ENCODE peak calls at places on chromosomes 12 and 14, in eight cellular contexts. U is left ventricle myocardium inferior, L is nephron progenitor cell, A is Caco-2, I is MCF 10A, N is glutamatergic neuron, H is suprapubic skin, V is AG10803. P is an unnamed sample.

GRCh38 chr12:49974231-49974675 is 1.5 kb downstream of the AQP6 start:
- DNase-seq in V (peak; percentile 64), H (no peak), U (peak; percentile 69), I (no peak), N (peak; percentile 77), A (peak; percentile 68), L (peak; percentile 58), P (no peak)

GRCh38 chr14:67815573-67816235 is 686 bp downstream of the ZFYVE26 start:
- DNase-seq in H (no peak), N (no peak), U (no peak), V (peak; percentile 51), A (no peak), I (peak; percentile 4), L (no peak), P (no peak)

GRCh38 chr12:93156091-93156490 is 221.6 kb upstream of the NUDT4 start:
- DNase-seq in I (no peak), N (no peak), H (no peak), L (no peak), U (no peak), A (no peak), V (no peak), P (no peak)

GRCh38 chr14:56491299-56492285 is 88.0 kb upstream of the TMEM260 start:
- DNase-seq in I (peak; percentile 49), U (no peak), H (no peak), V (peak; percentile 34), N (peak; percentile 53), L (peak; percentile 73), A (peak; percentile 71), P (peak; percentile 23)

GRCh38 chr12:99911076-99911475 is 73.7 kb downstream of the ANKS1B start:
- DNase-seq in I (peak; percentile 91), V (peak; percentile 91), A (no peak), U (no peak), H (no peak), N (no peak), L (peak; percentile 4), P (peak; percentile 44)

GRCh38 chr12:34395056-34396005 is 373.0 kb downstream of the ALG10 start:
- DNase-seq in H (peak; percentile 26), V (no peak), L (no peak), U (peak; percentile 1), A (no peak), N (peak; percentile 3), I (no peak), P (no peak)

GRCh38 chr12:98471085-98471484 is 44.3 kb upstream of the TMPO start:
- DNase-seq in V (no peak), A (no peak), N (no peak), I (no peak), H (no peak), U (no peak), L (no peak), P (no peak)

GRCh38 chr12:38268612-38269011 is 48.0 kb upstream of the ALG10B start:
- DNase-seq in L (no peak), N (no peak), U (no peak), V (no peak), H (no peak), A (no peak), I (no peak), P (no peak)

GRCh38 chr12:5096241-5096880 is 52.7 kb downstream of the KCNA5 start:
- DNase-seq in H (no peak), U (no peak), V (peak; percentile 80), L (no peak), A (no peak), I (no peak), N (no peak), P (peak; percentile 9)

GRCh38 chr14:50423529-50423928 is 26.8 kb upstream of the CDKL1 start:
- DNase-seq in A (no peak), V (no peak), I (no peak), L (no peak), N (no peak), U (no peak), H (no peak), P (no peak)

GRCh38 chr12:44759289-44759688 is 116.8 kb downstream of the NELL2 start:
- DNase-seq in H (no peak), A (no peak), N (no peak), I (no peak), V (no peak), U (no peak), L (no peak), P (no peak)

GRCh38 chr12:110742718-110743570 is at the start of gene PPP1CC:
- DNase-seq in U (peak; percentile 94), V (peak; percentile 94), N (peak; percentile 93), A (peak; percentile 93), I (peak; percentile 95), H (peak; percentile 95), L (peak; percentile 94), P (peak; percentile 91)

DNA sequence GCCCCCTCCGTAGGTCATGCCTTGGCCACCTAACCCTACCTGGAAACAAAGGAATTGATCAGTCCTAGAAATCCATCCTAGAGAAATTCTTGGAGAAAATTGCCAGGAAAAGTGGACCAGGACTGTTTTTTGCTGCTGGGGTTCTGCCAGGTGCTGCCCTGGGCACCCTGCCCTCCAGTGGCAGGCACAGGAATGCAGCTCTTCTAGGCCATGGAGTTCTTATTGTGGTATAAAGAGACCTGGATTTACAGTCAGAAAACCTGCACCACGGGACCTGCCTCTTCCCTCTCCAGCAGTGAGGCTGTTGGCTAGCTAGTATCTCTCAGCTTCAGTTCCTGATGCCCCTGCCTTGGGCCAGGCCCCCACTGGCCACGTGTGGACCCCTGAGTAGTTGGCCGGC is 59.7 kb downstream of the SLC24A4 start:
- DNase-seq in I (peak; percentile 31), A (peak; percentile 7), L (no peak), H (no peak), V (no peak), U (no peak), N (no peak), P (peak; percentile 36)
- TF ChIP-seq CTCF in I (peak; percentile 24), A (peak; percentile 23), L (peak; percentile 17), H (peak; percentile 12), V (peak; percentile 43), U (peak; percentile 61), N (no peak), P (no peak)

DNA sequence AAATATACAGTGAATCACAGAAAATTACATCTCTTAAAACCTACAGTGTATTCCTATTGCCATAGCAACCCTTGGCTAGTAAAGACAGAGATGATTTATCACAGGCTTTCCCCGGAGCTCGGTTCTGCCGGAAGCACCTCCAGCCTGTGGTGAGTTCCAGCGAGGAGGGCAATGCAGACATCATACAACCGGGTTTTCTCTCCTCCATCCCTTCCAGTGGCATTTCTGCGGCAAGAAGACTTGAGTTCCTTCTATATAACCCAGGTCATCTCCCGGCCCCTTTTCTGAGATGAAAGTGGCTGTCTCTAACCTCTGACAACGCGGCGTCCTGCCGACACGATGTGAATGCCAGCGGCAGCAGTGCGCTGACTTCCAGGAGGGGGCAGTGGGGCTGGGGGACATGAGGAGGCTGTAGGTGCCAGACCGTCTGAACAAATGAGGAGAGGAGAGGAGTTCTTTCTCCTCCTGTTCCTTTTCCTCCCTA is 68.5 kb upstream of the MAX start:
- DNase-seq in A (peak; percentile 20), I (no peak), H (no peak), N (peak; percentile 52), U (no peak), V (peak; percentile 77), L (peak; percentile 58), P (peak; percentile 8)
- TF ChIP-seq CTCF in A (peak; percentile 16), I (no peak), H (no peak), N (no peak), U (peak; percentile 20), V (peak; percentile 55), L (peak; percentile 19), P (no peak)

GRCh38 chr12:63098851-63099250 is 52.1 kb downstream of the AVPR1A start:
- DNase-seq in I (no peak), N (no peak), V (no peak), H (no peak), L (no peak), U (no peak), A (peak; percentile 53), P (no peak)
- TF ChIP-seq CTCF in I (no peak), N (no peak), V (no peak), H (no peak), L (peak; percentile 7), U (peak; percentile 30), A (peak; percentile 54), P (no peak)

GRCh38 chr14:37343307-37344094 is 145.8 kb downstream of the MIPOL1 start:
- DNase-seq in V (peak; percentile 4), L (no peak), N (no peak), H (no peak), U (no peak), I (no peak), A (no peak), P (no peak)

DNA sequence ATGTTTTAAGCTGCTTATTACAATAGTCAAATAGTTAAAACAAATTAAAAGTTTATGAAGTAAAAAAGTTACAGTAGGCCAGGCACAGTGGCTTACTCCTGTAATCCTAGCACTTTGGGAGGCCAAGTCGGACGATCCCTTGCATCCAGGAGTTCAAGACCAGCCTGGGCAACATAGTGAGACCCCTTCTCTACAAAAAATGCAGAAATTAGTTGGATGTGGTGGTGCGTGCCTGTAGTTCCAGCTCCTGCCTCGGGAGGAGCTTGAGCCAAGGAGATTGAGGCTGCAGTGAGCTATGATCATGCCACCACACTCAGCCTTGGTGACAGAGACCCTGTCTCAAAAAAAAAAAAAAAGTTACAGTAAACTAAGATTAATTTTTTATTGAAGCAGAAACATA is 142.6 kb downstream of the MIPOL1 start:
- DNase-seq in V (no peak), U (no peak), N (no peak), A (peak; percentile 6), L (no peak), H (no peak), I (no peak), P (no peak)
- TF ChIP-seq CTCF in V (no peak), U (no peak), N (no peak), A (no peak), L (no peak), H (no peak), I (no peak), P (no peak)

DNA sequence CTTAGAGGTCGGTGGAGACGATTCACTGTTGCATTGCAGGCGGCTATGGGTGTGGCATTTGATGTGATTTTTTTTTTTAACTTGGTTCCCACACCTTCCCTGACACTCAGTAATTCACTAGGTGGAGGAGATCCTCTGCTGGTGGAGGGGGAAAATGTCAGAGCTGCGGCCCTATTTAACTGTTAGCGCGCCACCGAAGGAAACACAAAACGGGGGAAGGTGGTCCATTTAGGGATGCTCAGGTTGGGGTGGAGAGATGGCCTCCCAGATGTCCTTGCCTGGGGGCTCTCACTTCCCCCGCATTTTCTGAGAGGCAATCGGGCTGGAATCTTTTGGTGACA is 4.3 kb upstream of the HOXC12 start:
- DNase-seq in L (no peak), H (no peak), V (no peak), N (no peak), U (no peak), A (no peak), I (peak; percentile 21), P (peak; percentile 65)
- TF ChIP-seq CTCF in L (no peak), H (peak; percentile 27), V (no peak), N (no peak), U (no peak), A (peak; percentile 28), I (no peak), P (no peak)

GRCh38 chr12:123126294-123127144 is 24.4 kb downstream of the PITPNM2 start:
- DNase-seq in L (no peak), U (no peak), I (peak; percentile 92), N (no peak), A (peak; percentile 40), H (no peak), V (peak; percentile 99), P (peak; percentile 92)
- TF ChIP-seq CTCF in L (no peak), U (no peak), I (no peak), N (no peak), A (no peak), H (no peak), V (peak; percentile 55), P (no peak)

P was measured in RWPE1.